ENCODE peak calls at places on chromosome X, in six cellular contexts. M is GM23338; K is SK-N-SH; Y is aorta; W is effector memory CD4-positive, alpha-beta T cell; B is heart right ventricle. L is an unnamed sample.

GRCh38 chrX:47217121-47217851 is 1.2 kb upstream of the CDK16 start:
- DNase-seq in W (no peak), B (peak; percentile 30), K (peak; percentile 49), Y (peak; percentile 76), M (peak; percentile 37), L (no peak)

GRCh38 chrX:51922561-51922960 is 29.1 kb downstream of the MAGED1 start:
- DNase-seq in Y (no peak), M (no peak), K (no peak), B (no peak), W (no peak), L (no peak)

GRCh38 chrX:56733459-56734046 is 4.5 kb downstream of the NBDY start:
- DNase-seq in K (peak; percentile 41), W (peak; percentile 57), Y (no peak), M (peak; percentile 73), B (peak; percentile 39), L (peak; percentile 45)

GRCh38 chrX:106611682-106612402 is at the start of gene RADX:
- DNase-seq in Y (peak; percentile 91), K (peak; percentile 53), W (peak; percentile 80), B (peak; percentile 63), M (peak; percentile 92), L (peak; percentile 84)

GRCh38 chrX:115413246-115413878 is 123.8 kb downstream of the LUZP4 start:
- DNase-seq in Y (no peak), W (no peak), M (no peak), B (no peak), K (no peak), L (no peak)

GRCh38 chrX:69285401-69285871 is 120.2 kb upstream of the PJA1 start:
- DNase-seq in B (peak; percentile 23), M (no peak), Y (no peak), K (peak; percentile 32), W (no peak), L (no peak)

GRCh38 chrX:12497832-12498591 is 293.2 kb upstream of the PRPS2 start:
- DNase-seq in M (peak; percentile 49), K (peak; percentile 25), Y (no peak), B (peak; percentile 4), W (no peak), L (no peak)

GRCh38 chrX:6026980-6027379 is 201.7 kb downstream of the NLGN4X start:
- DNase-seq in Y (no peak), K (no peak), M (peak; percentile 40), B (no peak), W (no peak), L (no peak)

GRCh38 chrX:24259544-24260240 is 54.2 kb downstream of the SUPT20HL2 start:
- DNase-seq in K (peak; percentile 49), W (no peak), Y (no peak), B (peak; percentile 20), M (peak; percentile 69), L (no peak)

DNA sequence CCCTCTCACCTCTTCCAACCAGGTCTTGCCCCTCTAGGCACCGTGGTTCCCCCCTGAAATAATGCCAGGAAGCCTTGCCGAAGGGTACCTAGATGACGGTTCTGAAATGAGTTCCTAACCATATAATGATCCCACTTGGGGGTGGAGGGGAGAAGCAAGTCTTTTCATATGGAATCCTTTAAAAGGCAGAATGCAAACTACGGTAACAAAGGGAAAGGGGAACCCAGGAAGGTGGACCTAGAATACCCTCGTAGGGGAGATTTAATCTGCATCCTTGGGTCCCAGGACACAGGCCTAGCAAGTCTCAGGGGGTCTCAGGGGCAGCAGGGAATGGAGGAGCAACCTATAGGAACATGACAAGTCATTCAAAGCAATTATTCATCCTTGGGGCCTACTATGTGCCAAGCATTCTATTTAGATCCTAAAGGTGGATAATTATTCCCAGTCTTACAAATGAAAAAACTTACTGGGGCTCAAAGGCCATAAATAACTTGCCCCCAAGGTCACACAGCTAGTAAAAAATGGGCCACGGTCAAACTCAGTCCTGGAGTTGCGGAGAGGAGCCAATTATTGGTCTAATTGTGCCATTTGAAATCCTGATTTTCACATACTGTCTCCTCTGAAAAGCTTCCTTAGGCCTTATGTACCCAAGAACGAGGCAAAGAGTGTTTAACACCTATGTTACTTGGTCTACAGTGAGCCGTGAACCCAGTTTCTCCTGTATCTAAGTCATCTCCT is 8.8 kb downstream of the BCOR start:
- DNase-seq in M (no peak), W (no peak), B (no peak), K (no peak), Y (no peak), L (no peak)
- H3K4me1 ChIP-seq in M (peaks cover 53% of the 10 kb centered on the region), W (peaks cover 31% of the 10 kb centered on the region), B (peaks cover 49% of the 10 kb centered on the region), K (peaks cover 72% of the 10 kb centered on the region), Y (no peaks in the 10 kb centered on the region), L (peaks cover 59% of the 10 kb centered on the region)

GRCh38 chrX:129035180-129035579 is 488.1 kb downstream of the SMARCA1 start:
- DNase-seq in Y (no peak), M (no peak), K (no peak), W (no peak), B (no peak), L (no peak)
- H3K4me1 ChIP-seq in Y (no peaks in the 10 kb centered on the region), M (no peaks in the 10 kb centered on the region), K (no peaks in the 10 kb centered on the region), W (no peaks in the 10 kb centered on the region), B (no peaks in the 10 kb centered on the region), L (no peaks in the 10 kb centered on the region)

DNA sequence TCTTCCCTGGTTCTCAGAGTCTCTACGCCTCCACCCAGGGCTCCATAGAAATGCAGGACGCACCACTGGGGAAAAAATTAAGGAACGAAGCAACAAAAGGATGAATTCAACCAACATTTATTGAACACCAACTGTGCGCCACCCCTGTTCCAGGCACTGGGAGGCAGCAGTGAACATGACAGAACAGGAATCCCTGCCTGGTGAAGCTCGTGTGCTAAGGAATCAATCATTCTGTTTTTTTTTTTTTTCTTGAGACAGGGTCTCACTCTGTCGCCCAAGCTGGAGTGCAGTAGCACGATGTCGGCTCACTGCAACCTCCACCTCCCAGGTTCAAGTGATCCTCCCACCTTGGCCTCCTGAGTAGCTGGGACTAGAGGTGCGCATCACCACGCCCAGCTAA is 1.9 kb upstream of the FTSJ1 start:
- DNase-seq in Y (no peak), M (peak; percentile 44), B (no peak), W (no peak), K (peak; percentile 42), L (no peak)
- H3K4me1 ChIP-seq in Y (no peaks in the 10 kb centered on the region), M (peaks cover 4% of the 10 kb centered on the region), B (peaks cover 12% of the 10 kb centered on the region), W (peaks cover 8% of the 10 kb centered on the region), K (peaks cover 4% of the 10 kb centered on the region), L (peaks cover 22% of the 10 kb centered on the region)

DNA sequence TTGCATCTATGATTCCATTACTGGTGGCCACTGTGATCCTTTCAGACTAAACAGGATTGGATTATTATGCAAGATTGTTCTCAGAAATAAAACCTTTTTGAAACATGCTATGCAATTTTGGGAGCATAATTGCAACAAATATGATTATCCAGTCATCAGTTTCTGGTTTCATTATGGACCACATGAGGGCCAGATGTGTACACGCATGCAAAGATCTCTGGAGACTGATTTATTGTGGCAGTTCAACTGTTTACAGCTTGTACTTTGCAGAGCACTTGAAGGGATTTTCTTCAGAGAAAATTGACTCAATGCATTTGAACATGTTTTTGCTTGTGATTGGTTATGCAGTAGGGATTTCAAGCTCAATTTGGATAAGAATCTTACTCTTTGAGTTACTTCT is 31.0 kb upstream of the SPANXB1 start:
- DNase-seq in K (no peak), M (no peak), Y (no peak), W (no peak), B (no peak), L (no peak)
- H3K4me1 ChIP-seq in K (no peaks in the 10 kb centered on the region), M (no peaks in the 10 kb centered on the region), Y (no peaks in the 10 kb centered on the region), W (no peaks in the 10 kb centered on the region), B (no peaks in the 10 kb centered on the region), L (no peaks in the 10 kb centered on the region)

DNA sequence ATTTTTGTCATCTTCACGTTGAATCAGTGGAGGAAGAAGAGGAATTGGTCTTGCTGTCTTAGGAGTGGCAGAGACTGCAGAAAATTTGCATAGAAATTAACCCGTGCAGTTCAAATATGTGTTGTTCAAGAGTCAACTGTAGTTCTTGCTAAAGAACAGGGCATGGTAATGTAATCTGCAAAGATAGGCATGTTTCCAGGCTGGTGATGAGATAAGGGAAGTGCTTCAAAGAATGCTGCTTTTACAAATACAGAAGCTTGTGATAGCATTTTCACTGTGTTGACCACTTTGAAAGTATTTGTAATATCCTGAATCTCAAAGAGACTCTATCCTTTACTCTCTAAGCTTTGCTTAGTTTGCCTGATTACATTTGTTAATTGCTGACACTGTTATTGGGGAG is 60.1 kb downstream of the PRRG1 start:
- DNase-seq in Y (no peak), B (no peak), K (no peak), M (no peak), W (no peak), L (no peak)
- H3K4me1 ChIP-seq in Y (no peaks in the 10 kb centered on the region), B (no peaks in the 10 kb centered on the region), K (no peaks in the 10 kb centered on the region), M (peaks cover 15% of the 10 kb centered on the region), W (no peaks in the 10 kb centered on the region), L (no peaks in the 10 kb centered on the region)